ENCODE peak calls at places on chromosomes 4 and X, in eight cellular contexts. A, L, Z, H, K, X, I and V are unnamed samples.

GRCh38 chrX:71543316-71543715 is 10.4 kb downstream of the OGT start:
- DNase-seq in X (no peak), I (no peak), Z (no peak), H (no peak), A (no peak), L (no peak), K (no peak), V (no peak)

GRCh38 chr4:165364452-165365080 is 14.2 kb upstream of the CPE start:
- DNase-seq in X (peak), Z (no peak), K (no peak), H (no peak), A (no peak), L (no peak), I (no peak), V (no peak)

GRCh38 chrX:13260598-13260997 is 59.3 kb downstream of the ATXN3L start:
- DNase-seq in A (no peak), I (no peak), K (no peak), X (no peak), H (no peak), L (no peak), Z (no peak), V (no peak)

GRCh38 chr4:5712931-5713330 is 1.9 kb downstream of the EVC start:
- DNase-seq in Z (no peak), H (no peak), I (no peak), L (no peak), K (no peak), A (no peak), X (no peak), V (no peak)

GRCh38 chr4:7535619-7536018 is 100.9 kb upstream of the PSAPL1 start:
- DNase-seq in X (no peak), I (no peak), A (no peak), K (no peak), Z (no peak), L (no peak), H (no peak), V (peak)

GRCh38 chrX:119477812-119478232 is 9.6 kb downstream of the SLC25A5 start:
- DNase-seq in Z (peak), I (no peak), K (peak), L (peak), X (peak), H (no peak), A (peak), V (peak)

GRCh38 chr4:94757192-94758140 is at the start of gene BMPR1B:
- DNase-seq in X (no peak), Z (peak), A (no peak), H (no peak), K (no peak), L (no peak), I (peak), V (no peak)

GRCh38 chrX:102154218-102154860 is 1.4 kb downstream of the BEX5 start:
- DNase-seq in X (peak), L (peak), H (no peak), K (no peak), I (peak), A (no peak), Z (no peak), V (no peak)

GRCh38 chrX:66622209-66622608 is 16.7 kb downstream of the EDA2R start:
- DNase-seq in H (no peak), K (no peak), Z (no peak), A (no peak), I (no peak), X (no peak), L (no peak), V (no peak)

GRCh38 chr4:73487233-73487632 is 5.7 kb downstream of the AFM start:
- DNase-seq in I (no peak), H (no peak), A (no peak), Z (no peak), L (no peak), X (no peak), K (no peak), V (no peak)

GRCh38 chr4:15888515-15888914 is 50.0 kb downstream of the FGFBP1 start:
- DNase-seq in L (no peak), K (no peak), A (no peak), I (no peak), X (no peak), H (no peak), Z (no peak), V (no peak)

GRCh38 chr4:75708218-75708691 is 16.1 kb upstream of the USO1 start:
- DNase-seq in Z (no peak), L (no peak), H (no peak), I (peak), X (peak), K (no peak), A (no peak), V (no peak)

GRCh38 chrX:24426921-24427746 is 38.0 kb upstream of the PDK3 start:
- DNase-seq in K (no peak), Z (peak), A (no peak), L (no peak), X (peak), H (no peak), I (no peak), V (no peak)

GRCh38 chrX:122582280-122582679 is 601.8 kb upstream of the GRIA3 start:
- DNase-seq in H (no peak), X (no peak), L (no peak), K (no peak), Z (no peak), I (no peak), A (no peak), V (no peak)

GRCh38 chrX:2516612-2517011 is 15.8 kb upstream of the DHRSX start:
- DNase-seq in Z (no peak), X (no peak), K (no peak), A (no peak), I (no peak), H (no peak), L (no peak), V (no peak)

GRCh38 chr4:5750052-5750950 is 39.3 kb downstream of the EVC start:
- DNase-seq in K (no peak), I (peak), Z (no peak), X (no peak), L (peak), A (no peak), H (peak), V (no peak)

GRCh38 chr4:144655491-144655890 is 9.5 kb downstream of the HHIP start:
- DNase-seq in A (no peak), L (no peak), X (no peak), K (no peak), H (no peak), Z (no peak), I (no peak), V (no peak)

GRCh38 chr4:7647932-7648812 is 213.4 kb upstream of the PSAPL1 start:
- DNase-seq in A (no peak), L (peak), I (no peak), Z (no peak), H (peak), K (no peak), X (no peak), V (peak)

GRCh38 chrX:74293343-74293946 is 10.5 kb upstream of the ZCCHC13 start:
- DNase-seq in K (peak), A (peak), Z (peak), L (peak), H (peak), I (peak), X (peak), V (peak)

GRCh38 chrX:103253608-103254007 is 1.3 kb downstream of the TCEAL8 start:
- DNase-seq in X (no peak), H (no peak), L (peak), A (no peak), K (no peak), Z (no peak), I (no peak), V (no peak)

GRCh38 chr4:75995727-75996126 is 5.0 kb upstream of the SDAD1 start:
- DNase-seq in I (no peak), H (no peak), L (peak), Z (no peak), K (no peak), A (no peak), X (no peak), V (no peak)

GRCh38 chr4:119162174-119162573 is 26.5 kb downstream of the MYOZ2 start:
- DNase-seq in A (no peak), K (no peak), H (no peak), Z (no peak), L (no peak), I (no peak), X (no peak), V (no peak)

GRCh38 chrX:1679238-1679637 is 64.4 kb downstream of the ASMT start:
- DNase-seq in L (no peak), X (no peak), K (no peak), I (no peak), A (no peak), H (no peak), Z (no peak), V (no peak)

GRCh38 chrX:12065251-12065650 is 73.0 kb upstream of the FRMPD4 start:
- DNase-seq in Z (no peak), A (no peak), K (no peak), H (no peak), L (no peak), I (peak), X (no peak), V (no peak)

GRCh38 chr4:54493862-54494261 is 163.9 kb upstream of the KIT start:
- DNase-seq in K (no peak), L (no peak), A (no peak), H (no peak), X (no peak), I (no peak), Z (no peak), V (no peak)

DNA sequence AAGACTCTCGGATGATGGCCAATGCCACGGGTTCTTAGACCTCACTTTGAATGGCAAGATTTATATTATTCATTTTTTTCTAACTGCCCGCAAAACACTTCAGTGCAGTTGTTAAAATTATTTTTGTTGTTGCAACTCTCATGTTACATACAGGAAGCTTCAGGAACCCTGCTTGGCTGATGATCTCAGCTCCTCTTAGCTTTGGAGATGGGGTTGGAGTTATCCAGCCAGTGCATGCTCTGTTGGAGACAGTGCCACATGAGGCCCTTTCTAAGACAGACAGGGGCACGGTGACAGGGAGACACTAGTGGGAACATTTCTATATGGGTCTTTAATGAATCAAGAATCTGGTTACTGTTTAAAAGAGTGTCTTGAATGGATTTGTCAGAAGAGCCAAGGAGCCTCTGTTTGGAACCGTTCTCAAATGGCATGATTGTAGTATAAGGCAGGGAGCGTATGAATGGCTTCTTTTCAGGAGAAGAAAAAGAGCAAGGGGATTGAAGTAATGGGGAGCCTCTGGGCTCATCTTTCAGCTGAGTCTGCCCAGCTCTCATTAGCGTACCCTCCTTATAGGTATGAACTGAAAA is 61.9 kb upstream of the ENPP6 start:
- DNase-seq in Z (no peak), A (no peak), H (no peak), I (peak), L (no peak), K (no peak), X (no peak), V (no peak)
- TF ChIP-seq POLR2A in Z (no peak), A (no peak), H (no peak), I (no peak), L (no peak), K (no peak), X (no peak), V (no peak)

GRCh38 chr4:80071643-80072606 is 1.1 kb downstream of the ANTXR2 start:
- DNase-seq in I (peak), X (peak), L (peak), Z (peak), A (peak), K (peak), H (peak), V (peak)
- TF ChIP-seq EP300 in I (no peak), X (no peak), L (no peak), Z (no peak), A (no peak), K (no peak), H (no peak), V (no peak)

DNA sequence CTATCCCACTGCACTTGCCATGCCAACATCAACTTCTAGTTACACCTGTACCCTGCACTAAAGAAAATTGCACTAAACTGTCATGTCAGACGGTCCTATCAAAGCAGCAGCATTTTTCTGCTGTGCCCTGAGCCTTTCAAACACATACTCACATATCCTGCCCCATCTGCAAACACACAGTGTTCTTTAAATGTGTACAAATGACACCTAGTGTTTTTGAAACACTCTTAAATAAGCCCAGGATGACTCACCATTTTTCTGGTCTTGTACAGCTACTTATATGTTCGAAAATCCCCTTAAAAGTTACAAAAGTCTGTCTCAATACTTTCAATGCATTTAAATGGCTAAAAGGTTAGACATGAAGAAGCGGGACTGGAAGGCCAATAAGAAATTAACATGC is 346.7 kb upstream of the PPARGC1A start:
- DNase-seq in L (no peak), H (no peak), X (no peak), A (no peak), Z (no peak), I (no peak), K (no peak), V (no peak)
- TF ChIP-seq POLR2A in L (no peak), H (no peak), X (no peak), A (no peak), Z (no peak), I (no peak), K (no peak), V (no peak)

GRCh38 chrX:45711231-45711630 is 510.6 kb upstream of the DIPK2B start:
- DNase-seq in X (no peak), I (no peak), A (no peak), H (no peak), L (no peak), K (no peak), Z (no peak), V (no peak)
- TF ChIP-seq EP300 in X (no peak), I (no peak), A (no peak), H (no peak), L (no peak), K (no peak), Z (no peak), V (no peak)

GRCh38 chr4:104494161-104494560 is 533 bp downstream of the CXXC4 start:
- DNase-seq in H (no peak), I (no peak), A (no peak), L (no peak), K (no peak), Z (no peak), X (no peak), V (no peak)

GRCh38 chr4:104491826-104492771 is 2.6 kb downstream of the CXXC4 start:
- DNase-seq in Z (no peak), H (no peak), X (peak), L (no peak), I (peak), A (no peak), K (no peak), V (no peak)

GRCh38 chr4:104491396-104491821 is 3.3 kb downstream of the CXXC4 start:
- DNase-seq in Z (peak), L (peak), I (peak), X (peak), K (peak), H (peak), A (peak), V (peak)

GRCh38 chr4:104493071-104493831 is 1.4 kb downstream of the CXXC4 start:
- DNase-seq in A (no peak), Z (no peak), K (no peak), H (no peak), I (no peak), L (no peak), X (no peak), V (no peak)

DNA sequence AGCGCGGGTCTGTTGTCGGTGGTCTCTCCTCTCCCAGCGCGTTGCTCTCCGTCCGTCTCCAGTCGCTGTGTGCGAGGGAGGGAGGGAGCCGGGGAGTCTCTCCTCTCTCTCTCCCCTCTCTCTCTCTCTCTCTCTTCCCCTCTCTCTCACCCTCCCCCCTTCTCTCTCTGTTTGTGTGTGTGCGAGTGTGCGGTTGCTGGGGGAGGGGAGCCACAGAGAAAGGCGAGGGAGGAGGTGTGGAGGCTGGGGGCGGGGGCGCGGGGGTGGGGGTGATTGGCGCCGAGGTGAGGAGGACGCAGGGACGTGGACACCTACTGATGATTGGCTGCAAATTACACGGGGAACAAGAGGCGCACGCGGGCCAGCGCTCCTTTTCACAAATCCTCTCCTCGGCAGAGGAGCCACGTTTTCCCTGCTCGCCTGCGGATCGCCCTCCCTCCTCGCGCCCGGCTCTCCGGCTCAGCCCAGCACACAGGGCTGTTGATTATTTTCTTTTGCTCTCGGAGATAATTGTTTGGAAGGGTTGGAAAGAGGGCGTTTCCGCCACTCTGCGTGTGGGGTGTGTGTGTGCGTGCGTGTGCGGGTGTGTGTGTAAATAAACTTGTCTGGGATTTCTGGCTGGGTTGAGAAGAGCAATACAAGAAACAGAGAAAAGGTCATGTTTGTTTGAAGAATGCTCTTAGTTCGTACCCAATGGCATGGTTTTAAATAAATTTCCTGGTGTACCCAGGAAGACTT is at the start of gene CXXC4:
- DNase-seq in I (peak), X (peak), Z (peak), L (peak), A (peak), H (peak), K (peak), V (peak)
- TF ChIP-seq POLR2A in I (peak), X (peak), Z (peak), L (no peak), A (no peak), H (no peak), K (no peak), V (no peak)

GRCh38 chr4:123556526-123556925 is 159.9 kb downstream of the SPRY1 start:
- DNase-seq in L (no peak), Z (no peak), A (no peak), K (no peak), H (no peak), X (no peak), I (no peak), V (no peak)
- TF ChIP-seq EP300 in L (no peak), Z (no peak), A (no peak), K (no peak), H (no peak), X (no peak), I (no peak), V (no peak)

GRCh38 chrX:153685751-153686676 is 1.7 kb upstream of the SLC6A8 start:
- DNase-seq in I (peak), A (no peak), L (peak), X (peak), H (peak), K (no peak), Z (no peak), V (no peak)

GRCh38 chrX:153688071-153688470 is 345 bp downstream of the SLC6A8 start:
- DNase-seq in X (no peak), L (peak), H (no peak), I (no peak), Z (no peak), K (no peak), A (no peak), V (no peak)

GRCh38 chrX:153688534-153688899 is 791 bp downstream of the SLC6A8 start:
- DNase-seq in L (no peak), H (peak), X (no peak), Z (no peak), I (no peak), K (no peak), A (no peak), V (no peak)

GRCh38 chrX:153688900-153689590 is 1.3 kb downstream of the SLC6A8 start:
- DNase-seq in I (no peak), L (peak), A (peak), H (peak), Z (peak), K (no peak), X (no peak), V (no peak)

GRCh38 chrX:153687121-153688039 is at the start of gene SLC6A8:
- DNase-seq in K (peak), X (peak), Z (peak), I (peak), A (peak), L (peak), H (peak), V (peak)
- TF ChIP-seq POLR2A in K (peak), X (peak), Z (no peak), I (no peak), A (no peak), L (no peak), H (no peak), V (no peak)

GRCh38 chr4:39689970-39690369 is 8.0 kb upstream of the UBE2K start:
- DNase-seq in Z (no peak), L (no peak), X (no peak), H (no peak), A (no peak), K (no peak), I (no peak), V (no peak)

GRCh38 chr4:39682133-39682532 is 15.8 kb upstream of the UBE2K start:
- DNase-seq in A (no peak), L (no peak), X (no peak), H (no peak), K (no peak), Z (no peak), I (no peak), V (no peak)

GRCh38 chr4:39686997-39687396 is 10.9 kb upstream of the UBE2K start:
- DNase-seq in H (no peak), I (no peak), X (no peak), K (no peak), Z (no peak), L (no peak), A (no peak), V (no peak)

DNA sequence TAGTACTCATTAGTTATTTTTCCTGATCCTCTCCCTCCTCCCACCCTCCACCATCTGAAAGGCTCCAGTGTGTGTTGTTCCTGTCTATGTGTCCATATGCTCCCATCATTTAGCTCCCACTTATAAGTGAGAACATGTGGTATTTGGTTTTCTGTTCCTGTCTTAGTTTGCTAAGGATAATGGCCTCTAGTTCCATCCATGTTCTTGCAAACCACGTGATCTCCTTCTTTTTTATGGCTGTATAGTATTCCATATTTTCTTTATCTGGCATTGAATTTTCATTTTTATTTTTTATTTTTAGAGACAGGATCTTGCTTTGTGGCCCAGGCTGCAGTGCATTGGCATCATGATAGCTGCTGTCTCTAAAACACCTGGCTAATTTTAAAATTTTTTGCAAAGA is 11.9 kb upstream of the UBE2K start:
- DNase-seq in A (no peak), X (no peak), I (no peak), K (no peak), H (no peak), L (no peak), Z (no peak), V (no peak)
- TF ChIP-seq EP300 in A (no peak), X (no peak), I (no peak), K (no peak), H (no peak), L (no peak), Z (no peak), V (no peak)